ENCODE peak calls at places on chromosomes 16 and 17, in eight cellular contexts. H, B, F, D, C, K, X and W are unnamed samples.

GRCh38 chr16:26709175-26709574 is 357.6 kb upstream of the C16orf82 start:
- DNase-seq in H (no peak), B (no peak), F (no peak), D (no peak), C (no peak), K (no peak), X (no peak), W (no peak)

GRCh38 chr16:88310796-88311605 is 71.8 kb upstream of the ZNF469 start:
- DNase-seq in H (no peak), B (no peak), F (no peak), D (no peak), C (no peak), K (no peak), X (no peak), W (no peak)

GRCh38 chr16:73956592-73957495 is 339.8 kb upstream of the PSMD7 start:
- DNase-seq in H (no peak), B (peak), F (no peak), D (peak), C (peak), K (peak), X (peak), W (peak)

GRCh38 chr16:30406911-30407793 is at the start of gene ZNF771:
- DNase-seq in H (peak), B (peak), F (peak), D (no peak), C (peak), K (peak), X (peak), W (peak)

GRCh38 chr17:77034677-77035424 is 105.9 kb upstream of the SEC14L1 start:
- DNase-seq in H (no peak), B (no peak), F (no peak), D (no peak), C (no peak), K (no peak), X (no peak), W (no peak)

GRCh38 chr16:3945751-3946603 is 65.5 kb upstream of the CREBBP start:
- DNase-seq in H (no peak), B (peak), F (no peak), D (peak), C (no peak), K (no peak), X (no peak), W (peak)

GRCh38 chr16:4051591-4051990 is 64.7 kb downstream of the ADCY9 start:
- DNase-seq in H (no peak), B (no peak), F (no peak), D (no peak), C (no peak), K (no peak), X (no peak), W (no peak)

GRCh38 chr17:40499551-40500189 is 1.8 kb downstream of the TNS4 start:
- DNase-seq in H (no peak), B (peak), F (peak), D (no peak), C (no peak), K (peak), X (no peak), W (peak)

GRCh38 chr16:73152731-73153130 is 104.8 kb upstream of the ZFHX3 start:
- DNase-seq in H (no peak), B (no peak), F (no peak), D (no peak), C (no peak), K (no peak), X (no peak), W (no peak)

GRCh38 chr16:77721752-77722314 is 481 bp upstream of the NUDT7 start:
- DNase-seq in H (no peak), B (no peak), F (no peak), D (no peak), C (no peak), K (no peak), X (no peak), W (no peak)

GRCh38 chr17:18070861-18071340 is 16.8 kb upstream of the DRG2 start:
- DNase-seq in H (no peak), B (peak), F (no peak), D (no peak), C (no peak), K (no peak), X (no peak), W (no peak)

GRCh38 chr17:78124081-78124835 is 4.3 kb downstream of the TMC6 start:
- DNase-seq in H (no peak), B (no peak), F (no peak), D (no peak), C (no peak), K (no peak), X (peak), W (no peak)

GRCh38 chr16:83403751-83404150 is 404.0 kb upstream of the HSBP1 start:
- DNase-seq in H (no peak), B (peak), F (no peak), D (peak), C (no peak), K (no peak), X (no peak), W (no peak)

GRCh38 chr16:48592839-48593429 is 17.0 kb downstream of the N4BP1 start:
- DNase-seq in H (no peak), B (no peak), F (no peak), D (no peak), C (no peak), K (no peak), X (no peak), W (no peak)

GRCh38 chr16:70252355-70252988 is 732 bp upstream of the EXOSC6 start:
- DNase-seq in H (no peak), B (no peak), F (no peak), D (no peak), C (no peak), K (no peak), X (no peak), W (peak)

GRCh38 chr17:82882715-82883446 is 43.1 kb upstream of the ZNF750 start:
- DNase-seq in H (no peak), B (no peak), F (no peak), D (no peak), C (peak), K (no peak), X (peak), W (no peak)

GRCh38 chr17:7579001-7579838 is at the start of gene CD68:
- DNase-seq in H (peak), B (peak), F (no peak), D (peak), C (peak), K (peak), X (no peak), W (peak)

GRCh38 chr16:89072216-89073130 is 21.2 kb upstream of the ACSF3 start:
- DNase-seq in H (no peak), B (no peak), F (no peak), D (no peak), C (no peak), K (no peak), X (no peak), W (no peak)

GRCh38 chr16:85781685-85782370 is 17.5 kb downstream of the EMC8 start:
- DNase-seq in H (no peak), B (no peak), F (peak), D (no peak), C (no peak), K (peak), X (no peak), W (no peak)

GRCh38 chr17:8031261-8031661 is 7.6 kb upstream of the ALOX15B start:
- DNase-seq in H (no peak), B (no peak), F (no peak), D (no peak), C (no peak), K (no peak), X (no peak), W (no peak)

GRCh38 chr16:73298562-73298961 is 250.6 kb upstream of the ZFHX3 start:
- DNase-seq in H (no peak), B (peak), F (no peak), D (no peak), C (no peak), K (no peak), X (no peak), W (no peak)

GRCh38 chr17:44926841-44927525 is 11.7 kb upstream of the GFAP start:
- DNase-seq in H (no peak), B (no peak), F (no peak), D (no peak), C (no peak), K (no peak), X (no peak), W (no peak)

GRCh38 chr16:29999605-30000004 is 3.6 kb downstream of the INO80E start:
- DNase-seq in H (no peak), B (no peak), F (no peak), D (no peak), C (no peak), K (no peak), X (no peak), W (no peak)

GRCh38 chr16:56912746-56913703 is 18.9 kb upstream of the HERPUD1 start:
- DNase-seq in H (no peak), B (no peak), F (no peak), D (peak), C (no peak), K (no peak), X (no peak), W (no peak)

GRCh38 chr17:83118071-83118841 is 38.8 kb downstream of the METRNL start:
- DNase-seq in H (no peak), B (no peak), F (no peak), D (no peak), C (no peak), K (no peak), X (no peak), W (no peak)

GRCh38 chr17:34619687-34620217 is 40.4 kb downstream of the TMEM132E start:
- DNase-seq in H (no peak), B (no peak), F (no peak), D (no peak), C (no peak), K (no peak), X (no peak), W (no peak)

GRCh38 chr17:73801455-73802100 is 157.3 kb upstream of the SDK2 start:
- DNase-seq in H (no peak), B (no peak), F (no peak), D (no peak), C (no peak), K (no peak), X (no peak), W (no peak)

GRCh38 chr17:8062435-8062806 is 23.6 kb downstream of the ALOX15B start:
- DNase-seq in H (no peak), B (no peak), F (no peak), D (no peak), C (no peak), K (no peak), X (no peak), W (no peak)

GRCh38 chr16:12319464-12320030 is 343.0 kb downstream of the SNX29 start:
- DNase-seq in H (no peak), B (no peak), F (no peak), D (no peak), C (no peak), K (no peak), X (no peak), W (no peak)

GRCh38 chr16:57127037-57127763 is 34.8 kb downstream of the CPNE2 start:
- DNase-seq in H (no peak), B (no peak), F (no peak), D (no peak), C (no peak), K (no peak), X (no peak), W (no peak)

GRCh38 chr17:73396429-73397277 is 84.9 kb upstream of the CDC42EP4 start:
- DNase-seq in H (no peak), B (no peak), F (no peak), D (no peak), C (no peak), K (no peak), X (no peak), W (no peak)

GRCh38 chr16:22183901-22184614 is 21.8 kb downstream of the SDR42E2 start:
- DNase-seq in H (no peak), B (no peak), F (no peak), D (no peak), C (no peak), K (no peak), X (peak), W (no peak)

GRCh38 chr17:309361-309888 is 43.2 kb downstream of the RPH3AL start:
- DNase-seq in H (no peak), B (no peak), F (no peak), D (no peak), C (no peak), K (no peak), X (no peak), W (peak)

GRCh38 chr16:50185005-50185505 is 31.9 kb downstream of the TENT4B start:
- DNase-seq in H (no peak), B (no peak), F (no peak), D (no peak), C (no peak), K (no peak), X (no peak), W (no peak)

GRCh38 chr17:42855048-42855596 is 4.1 kb downstream of the AOC3 start:
- DNase-seq in H (no peak), B (no peak), F (no peak), D (no peak), C (no peak), K (no peak), X (no peak), W (no peak)